ENCODE peak calls at places on chromosomes 16 and 17, in four cellular contexts. One of them, this sample, is unnamed.

GRCh38 chr17:633133-633532 is 81.5 kb downstream of the VPS53 start:
- DNase-seq in GM06990: no peak
- DNase-seq in adrenal gland: no peak
- DNase-seq in CD8-positive, alpha-beta T cell: no peak
- DNase-seq in this sample: no peak

GRCh38 chr17:73291260-73291801 is 20.5 kb downstream of the CDC42EP4 start:
- DNase-seq in GM06990: peak
- DNase-seq in adrenal gland: peak
- DNase-seq in CD8-positive, alpha-beta T cell: no peak
- DNase-seq in this sample: peak

GRCh38 chr16:89575247-89576172 is at the start of gene CPNE7:
- DNase-seq in GM06990: peak
- DNase-seq in adrenal gland: no peak
- DNase-seq in CD8-positive, alpha-beta T cell: no peak
- DNase-seq in this sample: peak

GRCh38 chr16:26530584-26531289 is 536.0 kb upstream of the C16orf82 start:
- DNase-seq in GM06990: no peak
- DNase-seq in adrenal gland: no peak
- DNase-seq in CD8-positive, alpha-beta T cell: no peak
- DNase-seq in this sample: no peak

GRCh38 chr16:920722-921121 is 50.1 kb downstream of the LMF1 start:
- DNase-seq in GM06990: no peak
- DNase-seq in adrenal gland: no peak
- DNase-seq in CD8-positive, alpha-beta T cell: no peak
- DNase-seq in this sample: peak

GRCh38 chr17:13490906-13491502 is 110.7 kb downstream of the HS3ST3A1 start:
- DNase-seq in GM06990: no peak
- DNase-seq in adrenal gland: no peak
- DNase-seq in CD8-positive, alpha-beta T cell: no peak
- DNase-seq in this sample: no peak

GRCh38 chr17:68200689-68201424 is 47.0 kb upstream of the AMZ2 start:
- DNase-seq in GM06990: peak
- DNase-seq in adrenal gland: peak
- DNase-seq in CD8-positive, alpha-beta T cell: peak
- DNase-seq in this sample: peak

GRCh38 chr17:78432929-78433727 is 54.7 kb downstream of the PGS1 start:
- DNase-seq in GM06990: no peak
- DNase-seq in adrenal gland: no peak
- DNase-seq in CD8-positive, alpha-beta T cell: no peak
- DNase-seq in this sample: no peak

GRCh38 chr17:77724876-77725615 is 233.5 kb upstream of the TNRC6C start:
- DNase-seq in GM06990: peak
- DNase-seq in adrenal gland: no peak
- DNase-seq in CD8-positive, alpha-beta T cell: no peak
- DNase-seq in this sample: no peak

GRCh38 chr16:31093132-31093703 is 1.4 kb downstream of the VKORC1 start:
- DNase-seq in GM06990: no peak
- DNase-seq in adrenal gland: peak
- DNase-seq in CD8-positive, alpha-beta T cell: peak
- DNase-seq in this sample: no peak

GRCh38 chr16:46632778-46633733 is 11.9 kb upstream of the SHCBP1 start:
- DNase-seq in GM06990: no peak
- DNase-seq in adrenal gland: no peak
- DNase-seq in CD8-positive, alpha-beta T cell: no peak
- DNase-seq in this sample: peak

GRCh38 chr17:15912416-15912955 is 32.4 kb upstream of the ADORA2B start:
- DNase-seq in GM06990: no peak
- DNase-seq in adrenal gland: no peak
- DNase-seq in CD8-positive, alpha-beta T cell: no peak
- DNase-seq in this sample: no peak

GRCh38 chr17:15910791-15911190 is 34.1 kb upstream of the ADORA2B start:
- DNase-seq in GM06990: no peak
- DNase-seq in adrenal gland: no peak
- DNase-seq in CD8-positive, alpha-beta T cell: no peak
- DNase-seq in this sample: no peak

GRCh38 chr17:15915996-15916395 is 28.9 kb upstream of the ADORA2B start:
- DNase-seq in GM06990: no peak
- DNase-seq in adrenal gland: no peak
- DNase-seq in CD8-positive, alpha-beta T cell: no peak
- DNase-seq in this sample: no peak

GRCh38 chr17:15914400-15915165 is 30.3 kb upstream of the ADORA2B start:
- DNase-seq in GM06990: no peak
- DNase-seq in adrenal gland: no peak
- DNase-seq in CD8-positive, alpha-beta T cell: no peak
- DNase-seq in this sample: no peak

GRCh38 chr17:15913826-15914225 is 31.1 kb upstream of the ADORA2B start:
- DNase-seq in GM06990: no peak
- DNase-seq in adrenal gland: no peak
- DNase-seq in CD8-positive, alpha-beta T cell: no peak
- DNase-seq in this sample: no peak
- TF ChIP-seq CTCF in GM06990: no peak
- TF ChIP-seq CTCF in adrenal gland: no peak
- TF ChIP-seq CTCF in CD8-positive, alpha-beta T cell: no peak
- TF ChIP-seq CTCF in this sample: no peak

DNA sequence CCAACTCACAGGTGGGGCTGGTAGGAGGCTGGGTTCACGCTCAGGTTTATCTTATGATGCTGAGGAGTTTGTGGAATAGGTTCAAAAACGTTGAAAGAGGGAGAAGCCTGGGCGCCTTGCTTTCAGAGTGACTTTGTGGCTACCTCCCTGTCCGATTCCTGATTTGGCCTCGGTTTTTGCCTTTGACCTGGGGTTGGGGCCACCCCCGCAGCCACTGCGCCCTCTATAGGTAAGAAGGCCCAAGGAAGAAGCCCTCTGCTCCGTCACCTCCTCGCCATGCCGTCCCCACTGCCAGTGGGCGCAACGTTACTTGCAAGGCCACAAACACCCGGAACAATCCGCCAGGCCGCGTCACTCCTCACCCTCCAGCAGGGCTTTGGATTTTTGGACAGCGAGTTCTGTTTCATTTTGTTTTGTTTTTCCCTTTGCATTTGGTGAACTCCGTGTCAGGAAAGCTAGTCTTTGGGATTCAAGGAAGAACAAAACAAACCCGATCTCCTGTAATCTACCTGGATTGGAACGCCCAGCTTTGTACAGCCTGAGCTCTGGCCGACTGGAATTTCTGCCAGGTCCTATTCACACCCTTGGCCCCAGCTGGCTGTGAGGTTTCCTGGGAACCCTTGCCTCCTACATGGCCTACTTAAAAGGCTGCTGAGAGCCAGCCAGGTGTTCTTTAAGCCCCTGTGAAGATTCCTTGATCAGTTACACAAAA is 60.7 kb downstream of the TBC1D16 start:
- DNase-seq in GM06990: no peak
- DNase-seq in adrenal gland: peak
- DNase-seq in CD8-positive, alpha-beta T cell: no peak
- DNase-seq in this sample: peak
- TF ChIP-seq CTCF in GM06990: peak
- TF ChIP-seq CTCF in adrenal gland: no peak
- TF ChIP-seq CTCF in CD8-positive, alpha-beta T cell: no peak
- TF ChIP-seq CTCF in this sample: no peak

GRCh38 chr17:43533699-43534098 is 12.4 kb downstream of the ETV4 start:
- DNase-seq in GM06990: no peak
- DNase-seq in adrenal gland: no peak
- DNase-seq in CD8-positive, alpha-beta T cell: no peak
- DNase-seq in this sample: no peak
- TF ChIP-seq CTCF in GM06990: no peak
- TF ChIP-seq CTCF in adrenal gland: no peak
- TF ChIP-seq CTCF in CD8-positive, alpha-beta T cell: no peak
- TF ChIP-seq CTCF in this sample: no peak

GRCh38 chr17:65219124-65219523 is 82.0 kb downstream of the RGS9 start:
- DNase-seq in GM06990: no peak
- DNase-seq in adrenal gland: no peak
- DNase-seq in CD8-positive, alpha-beta T cell: no peak
- DNase-seq in this sample: no peak
- TF ChIP-seq CTCF in GM06990: peak
- TF ChIP-seq CTCF in adrenal gland: no peak
- TF ChIP-seq CTCF in CD8-positive, alpha-beta T cell: no peak
- TF ChIP-seq CTCF in this sample: no peak